ENCODE peak calls at places on chromosome 5, in five cellular contexts. One of them, this sample, is unnamed.

GRCh38 chr5:125848746-125849145 is 574.5 kb upstream of the GRAMD2B start:
- DNase-seq in heart right ventricle: no peak
- DNase-seq in adrenal gland: no peak
- DNase-seq in mammary epithelial cell: peak
- DNase-seq in right atrium auricular region: no peak
- DNase-seq in this sample: no peak

GRCh38 chr5:169164481-169164925 is 136.4 kb downstream of the SLIT3 start:
- DNase-seq in mammary epithelial cell: peak
- DNase-seq in adrenal gland: no peak
- DNase-seq in right atrium auricular region: no peak
- DNase-seq in heart right ventricle: peak
- DNase-seq in this sample: no peak

GRCh38 chr5:81188962-81189361 is 44.2 kb upstream of the CKMT2 start:
- DNase-seq in right atrium auricular region: no peak
- DNase-seq in heart right ventricle: no peak
- DNase-seq in mammary epithelial cell: no peak
- DNase-seq in adrenal gland: no peak
- DNase-seq in this sample: no peak

GRCh38 chr5:41338276-41338675 is 124.9 kb upstream of the C6 start:
- DNase-seq in heart right ventricle: no peak
- DNase-seq in adrenal gland: no peak
- DNase-seq in mammary epithelial cell: no peak
- DNase-seq in right atrium auricular region: no peak
- DNase-seq in this sample: no peak

GRCh38 chr5:156329197-156329611 is 2.2 kb downstream of the SGCD start:
- DNase-seq in mammary epithelial cell: no peak
- DNase-seq in adrenal gland: peak
- DNase-seq in heart right ventricle: peak
- DNase-seq in right atrium auricular region: no peak
- DNase-seq in this sample: no peak

GRCh38 chr5:62155988-62156387 is 150.0 kb upstream of the KIF2A start:
- DNase-seq in heart right ventricle: no peak
- DNase-seq in adrenal gland: no peak
- DNase-seq in right atrium auricular region: no peak
- DNase-seq in mammary epithelial cell: no peak
- DNase-seq in this sample: no peak

GRCh38 chr5:39076757-39077475 is 2.7 kb upstream of the RICTOR start:
- DNase-seq in mammary epithelial cell: peak
- DNase-seq in right atrium auricular region: no peak
- DNase-seq in adrenal gland: no peak
- DNase-seq in heart right ventricle: no peak
- DNase-seq in this sample: no peak

GRCh38 chr5:138605254-138605972 is 30.2 kb upstream of the HSPA9 start:
- DNase-seq in right atrium auricular region: no peak
- DNase-seq in adrenal gland: no peak
- DNase-seq in mammary epithelial cell: no peak
- DNase-seq in heart right ventricle: no peak
- DNase-seq in this sample: no peak

GRCh38 chr5:42636946-42637345 is 119.7 kb upstream of the CCDC152 start:
- DNase-seq in heart right ventricle: no peak
- DNase-seq in right atrium auricular region: no peak
- DNase-seq in adrenal gland: no peak
- DNase-seq in mammary epithelial cell: no peak
- DNase-seq in this sample: no peak

GRCh38 chr5:126868338-126868737 is 91.4 kb downstream of the LMNB1 start:
- DNase-seq in right atrium auricular region: no peak
- DNase-seq in mammary epithelial cell: no peak
- DNase-seq in adrenal gland: no peak
- DNase-seq in heart right ventricle: no peak
- DNase-seq in this sample: no peak

GRCh38 chr5:57532513-57533497 is 50.2 kb upstream of the ACTBL2 start:
- DNase-seq in right atrium auricular region: no peak
- DNase-seq in mammary epithelial cell: peak
- DNase-seq in heart right ventricle: no peak
- DNase-seq in adrenal gland: no peak
- DNase-seq in this sample: no peak

GRCh38 chr5:14777932-14778788 is 93.4 kb downstream of the ANKH start:
- DNase-seq in mammary epithelial cell: no peak
- DNase-seq in right atrium auricular region: no peak
- DNase-seq in adrenal gland: no peak
- DNase-seq in heart right ventricle: no peak
- DNase-seq in this sample: no peak

GRCh38 chr5:142012792-142013388 is at the start of gene GNPDA1:
- DNase-seq in adrenal gland: peak
- DNase-seq in heart right ventricle: peak
- DNase-seq in mammary epithelial cell: peak
- DNase-seq in right atrium auricular region: peak
- DNase-seq in this sample: peak

GRCh38 chr5:111869681-111870080 is 112.7 kb upstream of the NREP start:
- DNase-seq in heart right ventricle: no peak
- DNase-seq in right atrium auricular region: no peak
- DNase-seq in adrenal gland: no peak
- DNase-seq in mammary epithelial cell: peak
- DNase-seq in this sample: no peak

GRCh38 chr5:24642022-24642421 is 2.8 kb downstream of the CDH10 start:
- DNase-seq in mammary epithelial cell: peak
- DNase-seq in adrenal gland: peak
- DNase-seq in right atrium auricular region: no peak
- DNase-seq in heart right ventricle: no peak
- DNase-seq in this sample: no peak

GRCh38 chr5:116365006-116365496 is 209.6 kb downstream of the SEMA6A start:
- DNase-seq in heart right ventricle: no peak
- DNase-seq in right atrium auricular region: no peak
- DNase-seq in adrenal gland: no peak
- DNase-seq in mammary epithelial cell: no peak
- DNase-seq in this sample: no peak

GRCh38 chr5:11878846-11879245 is 25.4 kb downstream of the CTNND2 start:
- DNase-seq in mammary epithelial cell: no peak
- DNase-seq in right atrium auricular region: no peak
- DNase-seq in adrenal gland: no peak
- DNase-seq in heart right ventricle: no peak
- DNase-seq in this sample: no peak

GRCh38 chr5:121707196-121707595 is 144.5 kb upstream of the FTMT start:
- DNase-seq in heart right ventricle: no peak
- DNase-seq in right atrium auricular region: no peak
- DNase-seq in adrenal gland: no peak
- DNase-seq in mammary epithelial cell: no peak
- DNase-seq in this sample: no peak

GRCh38 chr5:96565843-96566242 is 96.3 kb upstream of the CAST start:
- DNase-seq in right atrium auricular region: no peak
- DNase-seq in heart right ventricle: no peak
- DNase-seq in adrenal gland: no peak
- DNase-seq in mammary epithelial cell: peak
- DNase-seq in this sample: no peak

GRCh38 chr5:173963867-173964429 is 25.0 kb upstream of the C5orf47 start:
- DNase-seq in heart right ventricle: no peak
- DNase-seq in right atrium auricular region: no peak
- DNase-seq in mammary epithelial cell: peak
- DNase-seq in adrenal gland: no peak
- DNase-seq in this sample: no peak

GRCh38 chr5:59055745-59056448 is 473.0 kb downstream of the RAB3C start:
- DNase-seq in right atrium auricular region: no peak
- DNase-seq in heart right ventricle: no peak
- DNase-seq in adrenal gland: no peak
- DNase-seq in mammary epithelial cell: peak
- DNase-seq in this sample: no peak

GRCh38 chr5:102554728-102555127 is 55.9 kb upstream of the SLCO6A1 start:
- DNase-seq in mammary epithelial cell: no peak
- DNase-seq in heart right ventricle: no peak
- DNase-seq in right atrium auricular region: no peak
- DNase-seq in adrenal gland: no peak
- DNase-seq in this sample: no peak

GRCh38 chr5:154860123-154860522 is 1.7 kb downstream of the CNOT8 start:
- DNase-seq in right atrium auricular region: no peak
- DNase-seq in mammary epithelial cell: peak
- DNase-seq in heart right ventricle: no peak
- DNase-seq in adrenal gland: peak
- DNase-seq in this sample: no peak

GRCh38 chr5:132996307-132996706 is 30.0 kb downstream of the ZCCHC10 start:
- DNase-seq in mammary epithelial cell: no peak
- DNase-seq in right atrium auricular region: no peak
- DNase-seq in adrenal gland: no peak
- DNase-seq in heart right ventricle: no peak
- DNase-seq in this sample: no peak

GRCh38 chr5:35213608-35214007 is 16.7 kb downstream of the PRLR start:
- DNase-seq in adrenal gland: no peak
- DNase-seq in right atrium auricular region: no peak
- DNase-seq in mammary epithelial cell: peak
- DNase-seq in heart right ventricle: no peak
- DNase-seq in this sample: no peak

GRCh38 chr5:31854181-31854624 is 215.3 kb downstream of the PDZD2 start:
- DNase-seq in heart right ventricle: peak
- DNase-seq in mammary epithelial cell: peak
- DNase-seq in right atrium auricular region: peak
- DNase-seq in adrenal gland: no peak
- DNase-seq in this sample: no peak

GRCh38 chr5:31853398-31854135 is 214.6 kb downstream of the PDZD2 start:
- DNase-seq in adrenal gland: no peak
- DNase-seq in mammary epithelial cell: peak
- DNase-seq in right atrium auricular region: no peak
- DNase-seq in heart right ventricle: no peak
- DNase-seq in this sample: no peak

GRCh38 chr5:31851290-31851689 is 212.4 kb downstream of the PDZD2 start:
- DNase-seq in heart right ventricle: no peak
- DNase-seq in right atrium auricular region: no peak
- DNase-seq in mammary epithelial cell: no peak
- DNase-seq in adrenal gland: no peak
- DNase-seq in this sample: no peak

GRCh38 chr5:31855527-31855862 is 216.6 kb downstream of the PDZD2 start:
- DNase-seq in adrenal gland: no peak
- DNase-seq in mammary epithelial cell: no peak
- DNase-seq in heart right ventricle: no peak
- DNase-seq in right atrium auricular region: no peak
- DNase-seq in this sample: no peak

DNA sequence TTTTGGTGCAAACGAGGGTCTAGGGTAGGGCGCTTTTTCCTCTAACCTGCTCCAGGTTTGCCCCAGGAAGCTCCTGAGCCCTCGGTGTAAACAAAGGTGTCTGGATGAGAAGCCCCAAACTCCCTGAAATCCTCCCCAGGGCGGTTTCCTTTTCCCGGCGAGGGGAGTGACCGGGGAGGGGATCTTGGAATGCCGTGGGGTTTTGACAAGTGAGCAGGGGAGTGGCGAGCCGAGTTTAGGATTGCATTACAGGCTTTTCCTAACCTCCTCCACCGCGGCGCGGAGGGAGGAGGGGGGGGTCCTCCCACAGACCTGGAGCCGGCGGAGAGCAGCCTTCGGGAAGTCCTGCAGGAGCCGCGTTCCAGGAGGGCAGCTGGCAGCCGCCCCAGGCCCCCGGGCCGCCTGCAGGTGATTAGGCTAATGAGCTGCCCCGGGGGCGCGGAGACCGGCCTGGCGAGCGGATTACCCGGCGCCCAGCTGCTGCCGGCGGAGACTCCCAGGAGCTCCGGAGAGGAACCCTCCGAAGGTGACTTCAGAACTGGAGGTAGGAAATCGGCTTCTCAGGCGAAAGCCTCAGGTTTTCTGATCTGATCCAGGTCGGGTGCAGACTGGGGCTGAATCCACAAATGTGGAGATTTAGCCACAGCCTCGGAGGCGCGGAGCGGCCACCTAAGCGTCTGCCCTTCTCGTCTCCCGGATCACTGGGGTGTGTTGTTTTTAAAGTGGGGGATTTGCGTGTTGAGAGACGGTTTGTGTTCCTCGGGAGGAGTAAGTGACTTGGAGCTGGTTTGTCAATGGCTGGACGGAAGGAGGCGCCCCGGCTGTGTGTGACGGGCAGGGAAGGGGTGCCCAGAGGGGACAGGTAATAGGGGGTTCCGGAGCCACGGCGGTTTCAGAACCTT is 215.9 kb downstream of the PDZD2 start:
- DNase-seq in right atrium auricular region: peak
- DNase-seq in mammary epithelial cell: peak
- DNase-seq in heart right ventricle: peak
- DNase-seq in adrenal gland: peak
- DNase-seq in this sample: peak
- TF ChIP-seq CTCF in right atrium auricular region: no peak
- TF ChIP-seq CTCF in mammary epithelial cell: peak
- TF ChIP-seq CTCF in heart right ventricle: peak
- TF ChIP-seq CTCF in adrenal gland: no peak
- TF ChIP-seq CTCF in this sample: no peak

GRCh38 chr5:100790170-100790665 is 112.9 kb downstream of the ST8SIA4 start:
- DNase-seq in mammary epithelial cell: no peak
- DNase-seq in adrenal gland: no peak
- DNase-seq in right atrium auricular region: no peak
- DNase-seq in heart right ventricle: no peak
- DNase-seq in this sample: no peak
- H3K4me3 ChIP-seq in mammary epithelial cell: no peak
- H3K4me3 ChIP-seq in adrenal gland: no peak
- H3K4me3 ChIP-seq in right atrium auricular region: no peak
- H3K4me3 ChIP-seq in heart right ventricle: no peak
- H3K4me3 ChIP-seq in this sample: no peak

DNA sequence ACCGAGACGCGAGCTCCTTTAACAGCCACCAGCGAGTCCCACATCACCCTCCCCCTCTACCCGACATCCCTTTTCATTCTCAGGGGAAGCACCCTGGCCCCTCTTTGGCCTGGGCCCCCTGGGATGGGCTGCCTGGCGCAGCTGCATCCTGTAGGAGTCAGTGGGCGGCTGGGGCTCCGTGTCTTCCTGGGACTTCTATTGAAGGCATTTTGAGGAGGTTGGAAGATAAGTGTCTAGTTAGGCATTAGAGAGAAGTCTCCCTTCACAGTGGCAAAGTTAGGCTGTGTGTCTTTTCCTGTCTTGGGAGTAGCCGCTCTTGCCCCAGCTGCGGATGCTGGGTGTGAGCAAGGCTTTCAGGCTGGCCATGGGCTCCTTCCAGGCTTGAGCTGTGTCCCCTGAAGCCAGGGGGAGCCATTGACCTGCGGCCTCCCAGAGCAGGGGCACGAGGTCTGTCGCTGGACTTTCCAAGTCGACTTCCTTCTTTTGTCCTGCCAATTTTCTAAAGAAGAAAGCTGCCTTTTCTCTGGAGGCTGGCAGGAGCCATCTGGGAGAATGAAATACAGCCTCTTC is 18.6 kb upstream of the NKD2 start:
- DNase-seq in right atrium auricular region: peak
- DNase-seq in adrenal gland: peak
- DNase-seq in heart right ventricle: peak
- DNase-seq in mammary epithelial cell: no peak
- DNase-seq in this sample: peak
- TF ChIP-seq CTCF in right atrium auricular region: peak
- TF ChIP-seq CTCF in adrenal gland: peak
- TF ChIP-seq CTCF in heart right ventricle: peak
- TF ChIP-seq CTCF in mammary epithelial cell: peak
- TF ChIP-seq CTCF in this sample: no peak

GRCh38 chr5:74255692-74256091 is 384.8 kb downstream of the ENC1 start:
- DNase-seq in heart right ventricle: no peak
- DNase-seq in adrenal gland: no peak
- DNase-seq in mammary epithelial cell: no peak
- DNase-seq in right atrium auricular region: no peak
- DNase-seq in this sample: no peak

GRCh38 chr5:74257645-74258328 is 382.7 kb downstream of the ENC1 start:
- DNase-seq in heart right ventricle: peak
- DNase-seq in mammary epithelial cell: no peak
- DNase-seq in right atrium auricular region: peak
- DNase-seq in adrenal gland: peak
- DNase-seq in this sample: peak

GRCh38 chr5:74259572-74259971 is 381.0 kb downstream of the ENC1 start:
- DNase-seq in mammary epithelial cell: no peak
- DNase-seq in adrenal gland: no peak
- DNase-seq in right atrium auricular region: no peak
- DNase-seq in heart right ventricle: no peak
- DNase-seq in this sample: no peak

GRCh38 chr5:74254257-74254656 is 386.3 kb downstream of the ENC1 start:
- DNase-seq in adrenal gland: no peak
- DNase-seq in heart right ventricle: no peak
- DNase-seq in right atrium auricular region: no peak
- DNase-seq in mammary epithelial cell: no peak
- DNase-seq in this sample: no peak

GRCh38 chr5:74256947-74257573 is 383.5 kb downstream of the ENC1 start:
- DNase-seq in right atrium auricular region: no peak
- DNase-seq in heart right ventricle: no peak
- DNase-seq in adrenal gland: no peak
- DNase-seq in mammary epithelial cell: no peak
- DNase-seq in this sample: no peak
- H3K4me3 ChIP-seq in right atrium auricular region: no peak
- H3K4me3 ChIP-seq in heart right ventricle: no peak
- H3K4me3 ChIP-seq in adrenal gland: no peak
- H3K4me3 ChIP-seq in mammary epithelial cell: no peak
- H3K4me3 ChIP-seq in this sample: no peak

This sample was measured in coronary artery.